ENCODE peak calls at places on chromosome 13, in nine cellular contexts. P is AG04449, K is GM18507, R is progenitor cell of endocrine pancreas, A is ascending aorta, M is endothelial cell, O is left ventricle myocardium superior, F is neural crest cell, I is hepatic stellate cell. D is an unnamed sample.

GRCh38 chr13:67735651-67736050 is 505.5 kb upstream of the PCDH9 start:
- DNase-seq in P (no peak), K (no peak), R (no peak), A (no peak), M (no peak), O (no peak), F (no peak), I (no peak), D (no peak)

GRCh38 chr13:33251131-33251629 is 34.4 kb downstream of the STARD13 start:
- DNase-seq in P (peak), K (no peak), R (no peak), A (no peak), M (no peak), O (no peak), F (no peak), I (peak), D (peak)

GRCh38 chr13:44333950-44334675 is 39.5 kb upstream of the SERP2 start:
- DNase-seq in P (no peak), K (no peak), R (no peak), A (no peak), M (no peak), O (no peak), F (no peak), I (no peak), D (no peak)

GRCh38 chr13:39186205-39186880 is 148.1 kb downstream of the NHLRC3 start:
- DNase-seq in P (no peak), K (no peak), R (no peak), A (no peak), M (no peak), O (no peak), F (no peak), I (no peak), D (no peak)

GRCh38 chr13:101499406-101499805 is 46.9 kb downstream of the ITGBL1 start:
- DNase-seq in P (no peak), K (no peak), R (no peak), A (no peak), M (no peak), O (no peak), F (no peak), I (no peak), D (no peak)

GRCh38 chr13:112233716-112234115 is 142.4 kb upstream of the SPACA7 start:
- DNase-seq in P (no peak), K (no peak), R (no peak), A (no peak), M (no peak), O (no peak), F (no peak), I (no peak), D (no peak)

GRCh38 chr13:99268822-99269221 is 10.6 kb upstream of the GPR18 start:
- DNase-seq in P (no peak), K (no peak), R (no peak), A (no peak), M (no peak), O (no peak), F (no peak), I (no peak), D (no peak)

GRCh38 chr13:60435762-60436374 is 38.8 kb downstream of the TDRD3 start:
- DNase-seq in P (no peak), K (no peak), R (no peak), A (no peak), M (no peak), O (no peak), F (no peak), I (no peak), D (no peak)

GRCh38 chr13:32159147-32159869 is 127.7 kb downstream of the FRY start:
- DNase-seq in P (no peak), K (no peak), R (no peak), A (no peak), M (no peak), O (no peak), F (no peak), I (no peak), D (no peak)

D was measured in non-pigmented ciliary epithelial cell.